ENCODE peak calls at places on chromosomes 12 and 14, in seven cellular contexts. O is NCI-H524; V is stimulated activated CD4-positive, alpha-beta T cell treated with anti-CD3 and anti-CD28 coated beads, Interleukin-2, amount 100 ng/mL, for 48 hours; M is effector CD4-positive, alpha-beta T cell; H is WTC11; C is mucosa of gallbladder; A is stomach. K is an unnamed sample.

GRCh38 chr12:99911967-99912366 is 72.8 kb downstream of the ANKS1B start:
- DNase-seq in O (no peak), V (no peak), M (no peak), H (no peak), C (no peak), A (no peak), K (no peak)

GRCh38 chr14:89489796-89490506 is 72.9 kb upstream of the FOXN3 start:
- DNase-seq in O (peak), V (no peak), M (no peak), H (no peak), C (no peak), A (no peak), K (no peak)

GRCh38 chr12:31215521-31216232 is 110.3 kb downstream of the SINHCAF start:
- DNase-seq in O (no peak), V (no peak), M (no peak), H (no peak), C (no peak), A (no peak), K (no peak)

GRCh38 chr14:21711360-21711961 is 37.8 kb upstream of the OR4E1 start:
- DNase-seq in O (peak), V (peak), M (no peak), H (no peak), C (no peak), A (no peak), K (peak)

GRCh38 chr14:87994974-87995373 is 2.0 kb upstream of the GALC start:
- DNase-seq in O (no peak), V (no peak), M (no peak), H (no peak), C (no peak), A (no peak), K (no peak)

GRCh38 chr14:65184032-65184764 is 81.9 kb upstream of the MAX start:
- DNase-seq in O (no peak), V (no peak), M (no peak), H (no peak), C (no peak), A (no peak), K (no peak)

GRCh38 chr12:12784911-12785814 is at the start of gene APOLD1:
- DNase-seq in O (no peak), V (no peak), M (no peak), H (peak), C (no peak), A (no peak), K (no peak)

GRCh38 chr12:29743072-29743471 is 40.7 kb downstream of the TMTC1 start:
- DNase-seq in O (no peak), V (no peak), M (no peak), H (no peak), C (no peak), A (no peak), K (no peak)

GRCh38 chr14:38405851-38406630 is 150.1 kb upstream of the CLEC14A start:
- DNase-seq in O (peak), V (no peak), M (no peak), H (peak), C (no peak), A (no peak), K (no peak)